ENCODE peak calls at places on chromosomes 12 and 14, in ten cellular contexts. G is IMR-90, S is AG04450, Y is uterus, O is A549, N is cardiac muscle cell, M is K562, F is OCI-LY7, Z is Panc1, Q is hepatocyte. P is an unnamed sample.

GRCh38 chr14:50044040-50044651 is 72.2 kb downstream of the VCPKMT start:
- DNase-seq in O (no peak), Q (no peak), Y (no peak), M (no peak), N (no peak), G (no peak), Z (no peak), S (no peak), F (peak; percentile 26), P (no peak)

GRCh38 chr14:49972840-49973239 is 80.0 kb downstream of the ARF6 start:
- DNase-seq in O (peak; percentile 72), Q (peak; percentile 74), G (peak; percentile 92), F (no peak), S (peak; percentile 60), Z (peak; percentile 87), N (no peak), M (no peak), Y (peak; percentile 54), P (peak; percentile 83)

GRCh38 chr14:68160779-68161546 is 341.4 kb downstream of the RAD51B start:
- DNase-seq in M (no peak), N (no peak), G (no peak), Y (no peak), F (no peak), Z (no peak), S (no peak), Q (no peak), O (no peak), P (peak; percentile 35)

GRCh38 chr14:94009767-94010166 is 12.7 kb downstream of the CCDC197 start:
- DNase-seq in N (no peak), Q (no peak), M (no peak), O (no peak), F (no peak), G (peak; percentile 63), S (peak; percentile 43), Z (no peak), Y (no peak), P (peak; percentile 31)

GRCh38 chr14:69287096-69287991 is 27.4 kb downstream of the GALNT16 start:
- DNase-seq in F (no peak), N (no peak), S (no peak), Q (peak; percentile 29), Z (no peak), Y (no peak), M (no peak), O (no peak), G (no peak), P (no peak)

GRCh38 chr12:65853489-65854157 is 29.3 kb downstream of the HMGA2 start:
- DNase-seq in Q (peak; percentile 14), F (no peak), N (no peak), M (no peak), Z (no peak), S (no peak), G (peak; percentile 79), O (no peak), Y (no peak), P (peak; percentile 50)

GRCh38 chr12:47312794-47313426 is 233.2 kb upstream of the AMIGO2 start:
- DNase-seq in N (no peak), O (no peak), M (no peak), S (no peak), F (peak; percentile 80), Q (peak; percentile 30), Y (no peak), G (no peak), Z (no peak), P (no peak)

GRCh38 chr12:10310926-10311705 is 3.4 kb downstream of the KLRD1 start:
- DNase-seq in F (no peak), O (no peak), S (no peak), M (no peak), G (no peak), N (no peak), Z (no peak), Q (no peak), Y (no peak), P (no peak)

GRCh38 chr14:31926652-31927347 is 150.3 kb upstream of the ARHGAP5 start:
- DNase-seq in G (peak; percentile 16), F (no peak), S (no peak), Y (no peak), Z (no peak), Q (no peak), O (no peak), N (no peak), M (no peak), P (no peak)

DNA sequence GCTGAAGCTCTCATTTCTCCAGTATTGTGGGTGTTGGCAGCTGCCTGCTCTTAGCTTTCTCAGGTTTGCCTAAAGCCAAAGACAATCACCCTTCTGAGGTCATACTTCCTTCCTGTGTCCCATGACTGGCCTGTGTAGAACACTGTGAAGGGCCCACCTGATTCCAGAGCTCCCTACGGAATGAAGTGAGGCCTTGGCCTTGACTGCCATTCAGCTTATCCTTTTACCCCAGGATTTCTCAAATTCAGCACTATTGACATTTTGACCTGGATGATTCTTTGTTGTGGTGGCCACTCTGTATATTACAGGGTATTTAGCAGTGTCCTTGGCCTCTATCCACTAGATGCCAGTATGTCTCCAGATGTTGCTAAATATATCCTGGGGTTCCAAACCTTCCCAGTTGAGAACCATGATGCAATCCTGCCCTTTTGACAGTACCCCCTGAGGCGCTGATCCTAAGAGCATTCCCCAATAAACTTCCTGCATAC is 112.3 kb upstream of the KRR1 start:
- DNase-seq in Z (no peak), Y (no peak), S (no peak), M (no peak), G (peak; percentile 33), O (peak; percentile 35), Q (peak; percentile 39), N (peak; percentile 45), F (no peak), P (peak; percentile 38)
- TF ChIP-seq CTCF in Z (peak; percentile 51), Y (no peak), S (peak; percentile 4), M (peak; percentile 59), G (peak; percentile 40), O (peak; percentile 50), Q (peak; percentile 40), N (peak; percentile 35), F (peak; percentile 22), P (peak; percentile 25)

GRCh38 chr12:52050116-52050770 is 999 bp upstream of the NR4A1 start:
- DNase-seq in Q (peak; percentile 47), M (no peak), F (peak; percentile 17), Y (no peak), G (peak; percentile 50), O (no peak), N (no peak), S (no peak), Z (no peak), P (no peak)

GRCh38 chr12:52050771-52051541 is at the start of gene NR4A1:
- DNase-seq in Y (peak; percentile 99), O (peak; percentile 95), N (peak; percentile 99), Q (peak; percentile 98), G (peak; percentile 95), Z (no peak), M (peak; percentile 98), F (peak; percentile 84), S (peak; percentile 88), P (peak; percentile 94)

GRCh38 chr12:52053570-52054209 is 2.4 kb downstream of the NR4A1 start:
- DNase-seq in M (no peak), F (no peak), N (no peak), S (no peak), G (peak; percentile 64), Q (peak; percentile 39), O (no peak), Y (no peak), Z (no peak), P (no peak)

GRCh38 chr12:52054231-52054837 is 3.1 kb downstream of the NR4A1 start:
- DNase-seq in O (no peak), Z (no peak), N (no peak), M (no peak), F (no peak), Y (no peak), G (no peak), S (no peak), Q (peak; percentile 17), P (no peak)

GRCh38 chr12:52052471-52053186 is 1.4 kb downstream of the NR4A1 start:
- DNase-seq in F (peak; percentile 55), Q (peak; percentile 21), Z (no peak), N (no peak), S (no peak), Y (no peak), G (peak; percentile 47), M (peak; percentile 42), O (no peak), P (no peak)
- H3K4me3 ChIP-seq in F (peak overlapping the region; percentile 68), Q (no peak overlapping the region), Z (peak overlapping the region; percentile 69), N (no peak overlapping the region), S (peak overlapping the region; percentile 79), Y (peak overlapping the region; percentile 73), G (peak overlapping the region; percentile 97), M (no peak overlapping the region), O (peak overlapping the region; percentile 75), P (peak overlapping the region; percentile 60)

DNA sequence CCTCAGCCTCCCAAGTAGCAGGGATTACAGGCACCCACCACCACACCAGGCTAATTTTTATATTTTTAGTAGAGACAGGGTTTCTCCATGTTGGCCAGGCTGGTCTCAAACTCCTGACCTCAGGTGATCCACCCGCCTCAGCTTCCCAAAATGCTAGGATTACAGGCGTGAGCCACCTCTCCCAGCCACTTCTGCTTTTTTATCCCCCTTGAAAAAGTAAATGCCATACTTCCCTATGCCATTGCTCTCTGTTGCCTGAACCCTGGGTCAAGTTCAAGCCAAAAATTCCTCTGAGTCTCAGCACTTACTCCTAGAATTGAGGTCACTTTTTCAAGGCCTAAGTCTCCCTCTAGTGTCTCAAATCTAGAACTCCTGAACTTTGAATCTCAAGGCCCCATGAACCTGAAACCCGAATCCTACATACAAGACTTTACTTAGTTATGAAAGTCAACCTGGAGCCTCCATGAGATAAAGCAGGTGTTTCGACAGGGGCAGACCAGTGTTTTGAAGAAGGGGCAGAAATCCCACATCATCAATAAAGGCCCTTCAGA is 1.4 kb upstream of the APOBEC1 start:
- DNase-seq in F (peak; percentile 42), Z (no peak), S (no peak), Q (no peak), O (peak; percentile 31), G (no peak), N (peak; percentile 49), Y (no peak), M (no peak), P (peak; percentile 24)
- TF ChIP-seq CTCF in F (peak; percentile 73), Z (peak; percentile 52), S (no peak), Q (peak; percentile 22), O (no peak), G (no peak), N (peak; percentile 18), Y (no peak), M (peak; percentile 28), P (peak; percentile 53)

GRCh38 chr14:102437997-102438922 is 71.3 kb downstream of the ANKRD9 start:
- DNase-seq in O (peak; percentile 91), S (peak; percentile 48), G (peak; percentile 75), N (peak; percentile 92), F (peak; percentile 80), Q (peak; percentile 94), M (peak; percentile 85), Y (peak; percentile 82), Z (peak; percentile 20), P (peak; percentile 75)
- H3K4me3 ChIP-seq in O (no peak overlapping the region), S (peak overlapping the region; percentile 29), G (no peak overlapping the region), N (no peak overlapping the region), F (peak overlapping the region; percentile 11), Q (no peak overlapping the region), M (no peak overlapping the region), Y (peak overlapping the region; percentile 27), Z (peak overlapping the region; percentile 26), P (peak overlapping the region; percentile 39)

DNA sequence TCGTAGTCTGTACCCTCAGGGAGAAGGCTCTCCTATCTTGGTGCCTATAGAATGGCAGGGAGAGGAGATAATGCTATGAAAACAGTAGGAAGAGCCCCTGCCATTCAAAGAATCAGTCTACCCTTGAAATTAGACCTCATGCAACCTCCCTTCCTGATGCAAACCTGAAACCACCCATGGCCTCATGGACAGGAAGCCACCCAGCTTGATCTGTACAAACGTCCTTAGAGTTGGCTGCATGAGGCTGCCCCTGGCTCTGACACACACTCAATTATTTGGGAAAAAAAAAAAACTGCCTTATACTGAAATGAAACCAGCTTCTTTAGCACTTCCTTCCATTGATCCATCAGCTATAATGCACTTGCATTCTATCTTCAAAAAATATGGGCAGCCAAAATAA is 116.6 kb upstream of the BCL2L14 start:
- DNase-seq in O (no peak), G (no peak), Z (no peak), F (peak; percentile 58), M (no peak), N (no peak), S (no peak), Q (no peak), Y (no peak), P (no peak)
- TF ChIP-seq CTCF in O (no peak), G (no peak), Z (no peak), F (no peak), M (no peak), N (no peak), S (no peak), Q (no peak), Y (no peak), P (no peak)

P was measured in AG10803.